ENCODE peak calls at places on chromosome 1, in eight cellular contexts. H is A549, N is H1, L is esophagus muscularis mucosa, U is tibial nerve, F is SK-N-SH, R is HepG2, C is stomach. T is an unnamed sample.
A peak's percentile ranks its signal among the peaks of the same experiment; 100 is the strongest.

GRCh38 chr1:160451859-160452232 is 51.5 kb downstream of the VANGL2 start:
- DNase-seq in U (no peak), R (no peak), F (no peak), L (no peak), H (no peak), N (no peak), C (no peak), T (no peak)

GRCh38 chr1:183191833-183192232 is 5.8 kb downstream of the LAMC2 start:
- DNase-seq in R (no peak), L (no peak), H (peak; percentile 31), C (no peak), F (no peak), U (no peak), N (no peak), T (no peak)

GRCh38 chr1:180165509-180166435 is 11.1 kb downstream of the QSOX1 start:
- DNase-seq in C (peak; percentile 44), U (no peak), F (no peak), L (no peak), N (no peak), R (no peak), H (no peak), T (no peak)

GRCh38 chr1:2525524-2525895 is 886 bp downstream of the PANK4 start:
- DNase-seq in U (no peak), H (no peak), R (no peak), N (no peak), F (peak; percentile 62), C (no peak), L (no peak), T (no peak)

GRCh38 chr1:215971793-215972441 is 404.8 kb downstream of the KCTD3 start:
- DNase-seq in H (no peak), C (no peak), F (no peak), U (no peak), R (no peak), N (no peak), L (no peak), T (no peak)

GRCh38 chr1:92485374-92486250 is 1.1 kb downstream of the GFI1 start:
- DNase-seq in U (no peak), L (no peak), R (peak; percentile 49), H (peak; percentile 53), C (peak; percentile 69), N (no peak), F (peak; percentile 54), T (peak; percentile 82)

GRCh38 chr1:233315718-233316301 is 11.7 kb upstream of the MAP3K21 start:
- DNase-seq in H (no peak), C (no peak), N (no peak), R (no peak), U (no peak), F (no peak), L (no peak), T (no peak)

GRCh38 chr1:159869173-159869572 is 6.7 kb upstream of the VSIG8 start:
- DNase-seq in U (no peak), C (no peak), H (no peak), L (no peak), F (no peak), R (no peak), N (no peak), T (peak; percentile 45)

GRCh38 chr1:30522031-30523004 is 201.1 kb downstream of the MATN1 start:
- DNase-seq in L (no peak), U (peak; percentile 79), R (no peak), C (no peak), H (no peak), F (no peak), N (no peak), T (no peak)

GRCh38 chr1:223315660-223316059 is 48.3 kb downstream of the SUSD4 start:
- DNase-seq in C (no peak), L (no peak), U (no peak), N (no peak), H (no peak), F (no peak), R (no peak), T (no peak)

GRCh38 chr1:30287976-30288375 is 435.4 kb downstream of the MATN1 start:
- DNase-seq in N (no peak), C (no peak), R (no peak), U (no peak), L (peak; percentile 81), H (no peak), F (no peak), T (no peak)

GRCh38 chr1:171251042-171251740 is 2.9 kb downstream of the FMO1 start:
- DNase-seq in H (no peak), C (peak; percentile 51), U (no peak), L (no peak), R (no peak), N (no peak), F (no peak), T (peak; percentile 56)

GRCh38 chr1:153025797-153026196 is 5.2 kb upstream of the SPRR1B start:
- DNase-seq in N (no peak), F (no peak), C (no peak), R (no peak), H (no peak), L (no peak), U (no peak), T (no peak)

GRCh38 chr1:200883118-200883517 is 10.3 kb downstream of the GPR25 start:
- DNase-seq in N (no peak), R (no peak), F (no peak), H (no peak), U (no peak), C (peak; percentile 10), L (no peak), T (no peak)

GRCh38 chr1:165884690-165885304 is 57.4 kb downstream of the UCK2 start:
- DNase-seq in R (peak; percentile 83), H (no peak), U (no peak), N (no peak), L (no peak), C (no peak), F (no peak), T (no peak)

GRCh38 chr1:202117898-202118371 is 4.8 kb upstream of the GPR37L1 start:
- DNase-seq in F (no peak), C (no peak), R (peak; percentile 56), U (no peak), N (no peak), H (peak; percentile 30), L (no peak), T (peak; percentile 42)

GRCh38 chr1:245211761-245212160 is 57.0 kb downstream of the KIF26B start:
- DNase-seq in F (no peak), L (no peak), N (no peak), H (no peak), U (no peak), C (no peak), R (no peak), T (no peak)

GRCh38 chr1:217275617-217276398 is 355.1 kb downstream of the GPATCH2 start:
- DNase-seq in H (peak; percentile 27), L (no peak), U (no peak), N (no peak), R (no peak), F (peak; percentile 2), C (no peak), T (no peak)

GRCh38 chr1:42172394-42173133 is 8.0 kb upstream of the GUCA2A start:
- DNase-seq in N (no peak), U (no peak), L (peak; percentile 72), C (no peak), R (peak; percentile 56), H (no peak), F (peak; percentile 64), T (peak; percentile 69)

GRCh38 chr1:210259496-210259895 is 26.9 kb downstream of the SERTAD4 start:
- DNase-seq in F (no peak), R (no peak), C (no peak), L (no peak), H (no peak), U (peak; percentile 9), N (no peak), T (no peak)

GRCh38 chr1:222702210-222702609 is 10.1 kb downstream of the AIDA start:
- DNase-seq in F (no peak), R (no peak), C (no peak), L (no peak), U (no peak), N (no peak), H (no peak), T (no peak)

GRCh38 chr1:22286491-22286890 is 143.6 kb upstream of the WNT4 start:
- DNase-seq in F (peak; percentile 30), C (peak; percentile 22), U (no peak), H (no peak), R (no peak), N (no peak), L (no peak), T (no peak)
- TF ChIP-seq EP300 in F (no peak), C (no peak), U (no peak), H (no peak), R (no peak), N (no peak), L (no peak), T (no peak)

GRCh38 chr1:234927968-234928635 is 200.5 kb downstream of the TOMM20 start:
- DNase-seq in L (no peak), U (no peak), N (no peak), F (no peak), C (no peak), R (no peak), H (no peak), T (no peak)
- TF ChIP-seq EP300 in L (no peak), U (no peak), N (no peak), F (no peak), C (no peak), R (no peak), H (no peak), T (no peak)

GRCh38 chr1:163561570-163562295 is 240.0 kb downstream of the NUF2 start:
- DNase-seq in L (no peak), R (peak; percentile 9), U (no peak), N (peak; percentile 36), H (peak; percentile 8), C (no peak), F (peak; percentile 10), T (no peak)
- TF ChIP-seq EP300 in L (no peak), R (no peak), U (no peak), N (no peak), H (no peak), C (no peak), F (no peak), T (no peak)

GRCh38 chr1:164664127-164664526 is 105.1 kb downstream of the PBX1 start:
- DNase-seq in H (no peak), F (no peak), L (no peak), U (no peak), N (no peak), R (no peak), C (no peak), T (no peak)

GRCh38 chr1:164660415-164661174 is 101.6 kb downstream of the PBX1 start:
- DNase-seq in R (no peak), U (no peak), C (no peak), F (no peak), N (no peak), L (no peak), H (no peak), T (no peak)

GRCh38 chr1:164659621-164660414 is 100.8 kb downstream of the PBX1 start:
- DNase-seq in N (no peak), H (no peak), C (peak; percentile 56), R (no peak), F (no peak), U (no peak), L (no peak), T (peak; percentile 30)

GRCh38 chr1:164662955-164663354 is 104.0 kb downstream of the PBX1 start:
- DNase-seq in U (no peak), R (no peak), C (no peak), L (no peak), F (no peak), H (no peak), N (no peak), T (no peak)

DNA sequence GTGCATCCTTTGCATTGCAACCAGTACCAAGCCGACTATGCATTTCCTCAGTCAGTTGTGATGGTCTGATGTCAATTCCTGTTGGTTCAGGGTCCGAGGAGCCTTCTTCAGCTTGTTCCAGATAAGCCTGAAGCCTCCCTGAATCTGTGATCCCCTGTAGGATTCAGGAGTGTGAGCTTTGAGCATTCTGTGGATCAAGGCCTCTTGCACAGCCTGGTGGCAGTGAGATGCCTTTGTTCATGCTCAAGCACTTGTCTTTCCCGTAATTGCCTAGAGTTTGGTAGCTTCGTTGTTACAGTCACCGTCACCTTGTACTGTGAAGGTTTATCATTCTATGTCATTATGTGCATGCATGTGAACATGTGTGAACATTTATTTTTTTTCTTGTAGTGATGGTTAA is 103.5 kb downstream of the PBX1 start:
- DNase-seq in H (peak; percentile 23), F (no peak), L (no peak), N (no peak), C (no peak), U (no peak), R (no peak), T (no peak)
- TF ChIP-seq EP300 in H (no peak), F (no peak), L (no peak), N (no peak), C (no peak), U (no peak), R (no peak), T (no peak)

T was measured in transverse colon.